ENCODE peak calls at places on chromosomes 1 and 21, in six cellular contexts. V is K562, P is HCT116, M is SK-N-SH, O is H1, L is GM12878. N is an unnamed sample.

GRCh38 chr1:157770442-157771043 is 6.4 kb downstream of the FCRL2 start:
- DNase-seq in M (no peak), L (no peak), O (peak; percentile 60), V (peak; percentile 6), P (no peak), N (peak; percentile 55)

GRCh38 chr1:100229681-100230443 is 19.8 kb downstream of the DBT start:
- DNase-seq in V (no peak), L (no peak), O (no peak), M (no peak), P (no peak), N (no peak)

GRCh38 chr1:205298191-205298994 is 23.2 kb downstream of the NUAK2 start:
- DNase-seq in M (no peak), P (peak; percentile 89), L (no peak), V (no peak), O (peak; percentile 59), N (peak; percentile 95)

GRCh38 chr1:99621340-99621901 is 24.5 kb upstream of the PALMD start:
- DNase-seq in O (no peak), V (no peak), P (no peak), M (no peak), L (no peak), N (no peak)

GRCh38 chr1:11851171-11851570 is 3.6 kb upstream of the NPPA start:
- DNase-seq in O (no peak), L (no peak), M (no peak), P (no peak), V (peak; percentile 35), N (no peak)

GRCh38 chr1:156726549-156727226 is 1.6 kb upstream of the METTL25B start:
- DNase-seq in P (peak; percentile 71), L (no peak), M (peak; percentile 66), V (peak; percentile 91), O (no peak), N (no peak)

GRCh38 chr21:37153193-37153934 is 80.3 kb downstream of the TTC3 start:
- DNase-seq in V (no peak), L (no peak), P (no peak), O (no peak), M (no peak), N (no peak)

GRCh38 chr1:40450491-40451237 is 388 bp downstream of the ZFP69B start:
- DNase-seq in P (no peak), V (peak; percentile 86), L (peak; percentile 68), O (peak; percentile 47), M (peak; percentile 43), N (no peak)

GRCh38 chr1:181079920-181080319 is 8.6 kb upstream of the IER5 start:
- DNase-seq in L (no peak), O (no peak), V (no peak), M (no peak), P (no peak), N (no peak)

GRCh38 chr1:205976036-205976435 is 27.2 kb downstream of the RAB7B start:
- DNase-seq in V (no peak), O (no peak), P (no peak), L (no peak), M (no peak), N (no peak)

GRCh38 chr1:231465051-231465450 is 43.0 kb upstream of the EGLN1 start:
- DNase-seq in P (no peak), M (no peak), O (no peak), V (no peak), L (no peak), N (no peak)

GRCh38 chr1:178121883-178122282 is 28.0 kb downstream of the RASAL2 start:
- DNase-seq in L (no peak), P (no peak), O (no peak), V (no peak), M (no peak), N (no peak)

GRCh38 chr1:178122283-178122682 is 28.4 kb downstream of the RASAL2 start:
- DNase-seq in L (no peak), V (no peak), O (no peak), P (no peak), M (no peak), N (no peak)

GRCh38 chr1:178126261-178126660 is 32.4 kb downstream of the RASAL2 start:
- DNase-seq in M (no peak), L (no peak), V (no peak), P (no peak), O (no peak), N (no peak)

GRCh38 chr1:178126790-178127189 is 32.9 kb downstream of the RASAL2 start:
- DNase-seq in M (no peak), O (no peak), L (no peak), V (no peak), P (peak; percentile 69), N (no peak)

DNA sequence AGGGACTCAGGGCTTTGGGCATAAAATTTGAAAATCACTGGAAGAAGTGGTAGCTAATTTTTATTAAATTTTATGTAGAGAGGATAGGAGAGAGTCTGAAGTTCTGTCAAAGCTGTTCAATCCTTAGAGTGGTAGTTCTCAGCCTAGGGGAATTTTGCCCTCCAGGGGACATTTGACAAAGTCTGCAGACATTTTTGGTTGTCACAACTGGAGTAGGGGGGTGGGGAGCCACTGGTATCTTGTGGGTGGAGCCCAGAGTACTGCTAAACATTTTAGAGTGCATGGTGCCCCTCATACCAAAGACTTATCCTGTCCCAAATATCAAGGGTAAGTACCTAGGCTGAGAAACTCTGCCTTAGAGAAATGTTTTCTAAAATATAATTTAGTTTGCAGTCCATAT is 30.2 kb downstream of the RASAL2 start:
- DNase-seq in P (no peak), L (no peak), O (no peak), M (no peak), V (no peak), N (no peak)
- H3K9ac ChIP-seq in P (no peak overlapping the region), L (no peak overlapping the region), O (no peak overlapping the region), M (no peak overlapping the region), V (no peak overlapping the region), N (no peak overlapping the region)

DNA sequence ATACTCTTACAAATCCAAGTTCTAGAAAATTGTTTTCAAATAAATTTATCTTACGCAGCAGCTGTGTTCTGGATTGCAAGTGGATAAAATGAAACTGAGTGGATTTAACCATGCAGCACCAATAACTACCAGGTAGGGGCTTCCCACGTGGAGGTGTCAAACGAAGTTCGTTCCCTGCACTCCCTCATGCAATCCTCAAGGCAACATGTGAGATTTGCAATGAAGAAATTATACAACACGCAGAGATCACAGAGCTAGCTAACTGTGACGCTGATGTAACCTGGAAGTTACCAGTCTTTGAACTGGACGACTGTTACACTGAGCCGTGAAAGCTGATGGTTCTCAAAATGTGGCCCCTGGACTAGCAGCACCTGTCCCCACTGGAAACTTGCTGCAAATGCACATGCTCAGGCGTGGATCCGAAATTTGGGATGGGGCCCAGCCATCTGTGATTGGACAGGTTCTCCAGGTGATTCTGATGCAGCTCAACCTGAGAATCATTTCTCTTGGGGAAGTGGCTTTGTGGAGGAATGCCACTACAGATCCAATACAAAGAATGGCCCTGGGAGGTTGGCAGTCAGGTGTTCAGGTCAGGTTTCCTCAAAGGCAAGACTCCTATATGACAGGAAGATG is 36.3 kb downstream of the RSPH1 start:
- DNase-seq in L (no peak), M (no peak), P (no peak), V (no peak), O (no peak), N (no peak)
- TF ChIP-seq YY1 in L (no peak), M (no peak), P (no peak), V (no peak), O (no peak), N (no peak)

DNA sequence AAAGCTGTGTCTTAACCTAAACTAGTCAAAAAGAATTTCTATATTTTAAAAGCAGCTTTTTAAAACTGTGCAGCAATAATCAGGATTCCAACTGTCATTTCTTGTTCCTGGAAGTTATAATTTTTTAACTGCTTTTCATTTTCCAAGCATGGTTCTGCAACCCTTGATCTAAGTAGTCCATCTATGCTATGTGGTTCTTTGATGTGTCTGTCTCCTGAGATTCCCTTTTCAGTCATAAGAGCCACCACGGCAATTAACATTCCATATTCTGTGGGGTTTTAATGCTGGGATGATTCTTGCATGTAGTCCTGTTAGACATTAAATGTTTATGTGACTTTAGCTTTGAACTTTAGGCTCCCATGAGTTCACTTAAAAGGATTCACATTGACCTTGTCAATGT is 220.4 kb downstream of the TPR start:
- DNase-seq in M (no peak), O (no peak), V (no peak), L (no peak), P (no peak), N (no peak)
- H3K4me1 ChIP-seq in M (peaks cover 21% of the 10 kb centered on the region), O (no peaks in the 10 kb centered on the region), V (no peaks in the 10 kb centered on the region), L (no peaks in the 10 kb centered on the region), P (peaks cover 16% of the 10 kb centered on the region), N (no peaks in the 10 kb centered on the region)

DNA sequence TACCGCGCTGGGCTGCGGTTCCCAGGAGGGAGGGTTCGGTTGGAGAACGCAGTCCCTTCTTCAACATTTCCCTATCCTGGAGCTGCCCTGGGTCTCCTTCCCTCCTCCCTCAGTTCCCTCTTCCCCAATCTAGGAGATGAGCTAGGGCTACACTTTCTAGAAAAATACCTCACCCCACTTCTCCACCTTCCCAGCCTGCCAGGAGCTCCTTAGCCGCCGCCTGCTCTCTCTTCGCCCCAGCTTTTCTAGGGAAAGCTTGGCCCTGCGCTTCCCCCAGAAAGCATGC is 484 bp upstream of the ADAMTS1 start:
- DNase-seq in L (no peak), O (no peak), V (no peak), P (no peak), M (no peak), N (no peak)
- H3K9ac ChIP-seq in L (no peak overlapping the region), O (no peak overlapping the region), V (no peak overlapping the region), P (no peak overlapping the region), M (peak overlapping the region; percentile 90), N (peak overlapping the region; percentile 96)

DNA sequence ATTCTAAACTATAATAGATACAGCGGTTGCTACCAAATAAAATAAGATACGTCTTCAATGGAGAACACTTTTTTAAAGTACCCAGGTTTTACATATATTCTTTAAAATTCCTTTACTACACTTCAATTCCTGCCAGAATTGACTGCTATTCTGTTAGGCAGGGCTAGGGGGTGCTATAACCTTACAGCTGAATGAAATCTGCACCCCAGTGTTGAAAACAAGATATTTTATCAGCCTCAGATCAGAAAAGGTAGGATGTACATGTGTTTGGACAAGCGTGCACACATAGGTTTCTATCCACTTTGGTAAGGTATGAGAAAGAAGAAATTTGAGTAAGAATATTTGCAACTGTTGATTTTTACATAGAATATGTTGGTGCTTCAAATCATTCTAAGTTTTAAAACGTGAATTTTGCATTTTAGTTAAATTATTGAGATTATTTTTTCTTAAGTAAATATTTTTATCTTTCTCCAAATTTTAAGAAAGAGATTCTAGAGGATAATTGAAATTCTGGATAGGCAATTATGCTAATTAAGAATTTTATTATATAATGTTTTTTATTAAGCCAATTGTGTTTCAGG is 490.8 kb upstream of the ADGRL4 start:
- DNase-seq in O (no peak), M (peak; percentile 42), P (peak; percentile 10), V (peak; percentile 8), L (no peak), N (peak; percentile 42)
- TF ChIP-seq YY1 in O (no peak), M (no peak), P (no peak), V (no peak), L (no peak), N (no peak)

GRCh38 chr1:31507221-31507620 is 69.1 kb upstream of the TINAGL1 start:
- DNase-seq in L (no peak), P (no peak), V (no peak), M (no peak), O (no peak), N (no peak)
- H3K4me1 ChIP-seq in L (peaks cover 23% of the 10 kb centered on the region), P (peaks cover 8% of the 10 kb centered on the region), V (no peaks in the 10 kb centered on the region), M (no peaks in the 10 kb centered on the region), O (peaks cover 12% of the 10 kb centered on the region), N (peaks cover 38% of the 10 kb centered on the region)

DNA sequence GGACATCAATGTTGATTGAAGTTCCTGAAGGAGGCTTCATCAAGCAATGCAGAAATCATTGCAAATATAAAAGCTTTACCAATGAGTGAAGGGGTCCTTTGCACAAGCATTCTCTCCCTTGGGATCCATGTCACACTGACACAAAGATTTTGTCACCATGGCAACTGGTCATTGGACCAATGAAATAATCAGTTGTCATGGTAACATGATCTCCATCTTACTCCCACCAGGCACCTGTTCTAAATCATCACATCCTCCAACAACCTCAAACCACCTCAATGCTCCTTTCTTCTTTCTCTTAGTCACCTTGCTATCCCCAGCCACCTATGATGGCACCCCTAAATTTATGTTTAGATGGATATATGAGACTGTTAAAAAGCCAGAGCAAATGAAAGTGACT is 13.5 kb upstream of the FOXJ3 start:
- DNase-seq in M (no peak), O (no peak), L (no peak), P (no peak), V (no peak), N (no peak)
- H3K9ac ChIP-seq in M (no peak overlapping the region), O (no peak overlapping the region), L (no peak overlapping the region), P (no peak overlapping the region), V (no peak overlapping the region), N (no peak overlapping the region)

N was measured in NT2/D1.